ENCODE peak calls at places on chromosomes 4 and X, in four cellular contexts. Q is stomach, Y is psoas muscle, B is kidney. Z is an unnamed sample.

GRCh38 chrX:71992711-71993110 is 82.1 kb downstream of the NHSL2 start:
- DNase-seq in Y (no peak), B (no peak), Q (no peak), Z (no peak)

GRCh38 chr4:111630705-111631104 is 514.5 kb upstream of the FAM241A start:
- DNase-seq in B (no peak), Y (no peak), Q (no peak), Z (no peak)

GRCh38 chr4:47213971-47214370 is 182.6 kb downstream of the GABRB1 start:
- DNase-seq in Y (no peak), B (no peak), Q (no peak), Z (no peak)

GRCh38 chr4:156711196-156711590 is 260.4 kb downstream of the PDGFC start:
- DNase-seq in B (no peak), Q (no peak), Y (no peak), Z (no peak)

GRCh38 chr4:48333587-48333986 is 7.7 kb upstream of the SLAIN2 start:
- DNase-seq in Y (no peak), B (no peak), Q (no peak), Z (no peak)

GRCh38 chr4:168509786-168510185 is 12.9 kb downstream of the PALLD start:
- DNase-seq in Y (no peak), Q (no peak), B (no peak), Z (no peak)

GRCh38 chrX:3711331-3711917 is 2.0 kb downstream of the PRKX start:
- DNase-seq in B (peak; percentile 76), Q (no peak), Y (no peak), Z (peak; percentile 59)

GRCh38 chrX:68724531-68725020 is 77.1 kb downstream of the STARD8 start:
- DNase-seq in Y (no peak), B (no peak), Q (peak; percentile 11), Z (no peak)

GRCh38 chr4:141246243-141246642 is 25.5 kb downstream of the ZNF330 start:
- DNase-seq in Q (no peak), B (no peak), Y (no peak), Z (no peak)

GRCh38 chr4:72886602-72887001 is 182.9 kb downstream of the COX18 start:
- DNase-seq in B (no peak), Q (no peak), Y (no peak), Z (no peak)

GRCh38 chr4:188437535-188437934 is 298.3 kb downstream of the TRIML1 start:
- DNase-seq in Y (no peak), B (no peak), Q (no peak), Z (no peak)

GRCh38 chrX:3160771-3161170 is 119.5 kb downstream of the ARSF start:
- DNase-seq in B (no peak), Y (no peak), Q (no peak), Z (no peak)

GRCh38 chr4:3254302-3255131 is 5.6 kb downstream of the MSANTD1 start:
- DNase-seq in B (peak; percentile 55), Q (no peak), Y (peak; percentile 4), Z (no peak)

GRCh38 chrX:24110049-24110448 is 39.5 kb upstream of the ZFX start:
- DNase-seq in Q (no peak), Y (no peak), B (no peak), Z (no peak)

GRCh38 chr4:72991889-72992288 is 77.6 kb downstream of the COX18 start:
- DNase-seq in Q (no peak), B (no peak), Y (no peak), Z (no peak)

GRCh38 chr4:99506781-99507180 is 4.0 kb upstream of the C4orf17 start:
- DNase-seq in Y (no peak), B (no peak), Q (no peak), Z (no peak)

GRCh38 chrX:131068945-131069719 is 11.0 kb downstream of the ARHGAP36 start:
- DNase-seq in Q (no peak), Y (no peak), B (no peak), Z (no peak)

GRCh38 chr4:13368262-13368661 is 115.9 kb downstream of the RAB28 start:
- DNase-seq in B (no peak), Q (no peak), Y (no peak), Z (no peak)

GRCh38 chr4:67603310-67604028 is 44.9 kb downstream of the STAP1 start:
- DNase-seq in Y (no peak), B (no peak), Q (no peak), Z (no peak)

DNA sequence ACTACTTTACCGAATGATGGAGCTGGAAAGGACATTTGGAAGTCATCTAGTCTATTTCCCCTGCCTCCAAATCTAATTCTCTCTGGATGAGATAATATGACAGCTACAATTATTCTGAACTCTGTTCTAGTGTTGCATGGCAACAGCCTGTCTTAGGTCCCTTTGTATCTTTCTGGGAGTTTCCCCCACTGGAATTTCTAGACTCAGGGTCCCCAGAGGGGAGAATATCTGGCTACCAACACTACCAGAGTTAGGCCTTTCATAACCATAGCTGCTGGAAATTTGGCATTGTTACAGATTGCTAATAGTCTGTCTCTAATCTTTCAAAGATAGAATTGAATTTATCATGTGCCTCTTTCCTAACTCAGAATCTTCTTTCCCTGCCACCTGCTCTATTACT is 4.5 kb downstream of the MSN start:
- DNase-seq in B (no peak), Q (no peak), Y (no peak), Z (no peak)
- H3K27ac ChIP-seq in B (peak overlapping the region; percentile 88), Q (peak overlapping the region; percentile 77), Y (peak overlapping the region; percentile 53), Z (peak overlapping the region; percentile 93)

DNA sequence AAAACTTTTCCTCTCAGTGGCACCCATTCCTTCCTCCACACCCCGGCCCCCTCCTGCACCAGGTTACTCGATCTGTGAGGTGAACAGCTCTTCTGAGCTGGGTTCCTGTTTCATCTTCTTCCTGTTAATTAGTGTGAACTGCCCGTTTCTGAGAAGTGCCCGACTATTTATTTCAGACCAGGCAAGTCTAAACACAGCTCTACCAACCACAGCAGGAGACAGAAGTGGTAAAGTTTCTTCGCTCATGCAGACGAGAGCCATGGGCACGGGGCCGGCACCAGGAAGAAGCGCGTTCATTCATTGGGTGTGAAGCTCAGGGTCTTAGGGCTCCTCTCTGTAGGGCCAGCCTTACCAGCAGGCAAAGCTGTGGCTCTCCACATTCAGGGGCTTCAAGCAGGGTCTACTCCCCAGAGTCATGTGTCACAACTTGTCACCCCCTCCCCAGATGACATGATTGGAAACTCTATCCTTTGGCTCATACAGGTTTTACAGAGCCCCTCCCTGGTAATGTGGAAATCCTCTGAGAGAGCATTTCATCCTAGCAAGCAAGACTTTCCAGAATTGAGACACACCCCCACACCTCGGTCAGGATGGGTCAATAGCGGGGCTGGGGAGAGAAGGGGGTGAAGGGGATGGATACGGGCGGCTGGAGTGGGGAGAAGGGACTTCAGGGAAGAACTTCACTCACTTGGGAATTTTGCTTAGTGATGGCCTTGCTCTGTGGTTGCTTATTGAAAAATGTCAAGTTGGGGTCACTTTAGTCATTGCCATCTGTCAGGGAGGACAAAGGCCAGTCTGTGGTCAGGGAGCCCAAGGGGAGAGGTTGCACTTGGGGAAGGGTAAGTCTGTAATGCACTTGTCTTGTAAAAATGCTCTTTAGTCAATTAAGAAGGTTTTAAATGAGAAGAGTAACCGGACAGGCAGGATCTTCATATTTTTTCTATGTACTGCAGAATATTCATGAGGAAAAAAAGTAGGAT is 121.6 kb upstream of the TRIM2 start:
- DNase-seq in Y (no peak), Q (no peak), B (no peak), Z (no peak)
- H3K4me3 ChIP-seq in Y (no peak overlapping the region), Q (no peak overlapping the region), B (no peak overlapping the region), Z (no peak overlapping the region)

DNA sequence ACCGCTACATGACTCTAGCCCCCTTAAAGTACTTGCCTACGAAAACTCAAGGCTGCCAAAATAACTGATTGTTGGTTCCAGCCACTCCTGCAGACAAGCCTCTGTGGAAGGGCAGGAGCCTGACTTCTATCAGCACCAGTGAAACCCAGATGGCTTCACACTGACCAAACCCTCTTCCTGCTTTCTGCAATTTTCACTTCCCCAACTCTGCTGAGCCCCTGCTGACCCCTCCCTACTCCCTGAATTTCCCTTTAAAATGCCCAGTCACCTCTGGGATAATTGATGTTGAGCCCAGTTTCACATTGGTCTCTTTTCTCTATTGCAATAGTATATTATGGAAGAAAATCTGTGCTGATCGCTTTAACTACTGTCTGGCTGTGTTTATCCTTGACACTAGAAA is 61.6 kb upstream of the STS start:
- DNase-seq in Y (no peak), B (no peak), Q (no peak), Z (no peak)
- H3K4me1 ChIP-seq in Y (peaks cover 5% of the 10 kb centered on the region), B (no peaks in the 10 kb centered on the region), Q (no peaks in the 10 kb centered on the region), Z (peaks cover 1% of the 10 kb centered on the region)

GRCh38 chr4:10729366-10729765 is 44.8 kb upstream of the CLNK start:
- DNase-seq in Q (no peak), B (no peak), Y (no peak), Z (no peak)

GRCh38 chr4:10728016-10728415 is 43.4 kb upstream of the CLNK start:
- DNase-seq in Q (no peak), B (no peak), Y (no peak), Z (no peak)

GRCh38 chr4:10730590-10730989 is 46.0 kb upstream of the CLNK start:
- DNase-seq in B (no peak), Y (no peak), Q (no peak), Z (no peak)

GRCh38 chr4:10730019-10730418 is 45.5 kb upstream of the CLNK start:
- DNase-seq in B (no peak), Y (no peak), Q (no peak), Z (no peak)

DNA sequence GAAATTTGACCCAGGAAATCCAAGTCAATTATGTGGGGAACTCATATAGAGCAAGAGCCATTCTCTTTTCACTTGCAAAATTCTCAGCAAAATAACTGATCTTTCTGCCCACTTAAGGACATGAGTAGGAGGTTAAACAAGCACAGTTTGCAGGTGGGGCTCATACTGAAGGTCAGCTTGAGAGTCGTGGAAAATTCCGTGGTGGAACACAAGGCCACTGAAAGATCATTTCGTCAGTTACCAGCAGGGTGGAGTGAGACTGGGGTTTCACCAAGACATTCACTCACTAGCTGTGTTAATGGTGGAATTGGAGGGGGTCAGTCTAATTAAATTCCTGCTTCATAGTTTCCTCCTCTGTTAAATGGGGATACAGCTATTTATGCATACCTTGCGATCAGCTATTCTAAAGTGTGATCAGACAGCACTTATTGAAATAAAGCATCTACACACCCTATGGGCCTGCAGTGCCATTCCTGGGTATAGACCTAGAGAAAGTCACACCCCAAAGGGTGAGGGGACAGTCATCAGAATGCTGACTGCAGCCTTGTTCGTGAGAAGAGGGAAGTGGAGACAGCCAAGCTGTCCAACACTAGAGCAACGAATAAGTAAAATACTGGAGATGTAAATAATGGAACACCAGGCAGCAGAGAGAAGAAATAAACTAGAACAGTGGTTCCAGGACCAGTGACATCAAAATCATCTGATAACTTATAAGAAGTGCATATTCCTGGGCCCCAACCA is 42.7 kb upstream of the CLNK start:
- DNase-seq in Q (no peak), Y (no peak), B (no peak), Z (no peak)
- H3K27ac ChIP-seq in Q (no peak overlapping the region), Y (no peak overlapping the region), B (no peak overlapping the region), Z (no peak overlapping the region)

DNA sequence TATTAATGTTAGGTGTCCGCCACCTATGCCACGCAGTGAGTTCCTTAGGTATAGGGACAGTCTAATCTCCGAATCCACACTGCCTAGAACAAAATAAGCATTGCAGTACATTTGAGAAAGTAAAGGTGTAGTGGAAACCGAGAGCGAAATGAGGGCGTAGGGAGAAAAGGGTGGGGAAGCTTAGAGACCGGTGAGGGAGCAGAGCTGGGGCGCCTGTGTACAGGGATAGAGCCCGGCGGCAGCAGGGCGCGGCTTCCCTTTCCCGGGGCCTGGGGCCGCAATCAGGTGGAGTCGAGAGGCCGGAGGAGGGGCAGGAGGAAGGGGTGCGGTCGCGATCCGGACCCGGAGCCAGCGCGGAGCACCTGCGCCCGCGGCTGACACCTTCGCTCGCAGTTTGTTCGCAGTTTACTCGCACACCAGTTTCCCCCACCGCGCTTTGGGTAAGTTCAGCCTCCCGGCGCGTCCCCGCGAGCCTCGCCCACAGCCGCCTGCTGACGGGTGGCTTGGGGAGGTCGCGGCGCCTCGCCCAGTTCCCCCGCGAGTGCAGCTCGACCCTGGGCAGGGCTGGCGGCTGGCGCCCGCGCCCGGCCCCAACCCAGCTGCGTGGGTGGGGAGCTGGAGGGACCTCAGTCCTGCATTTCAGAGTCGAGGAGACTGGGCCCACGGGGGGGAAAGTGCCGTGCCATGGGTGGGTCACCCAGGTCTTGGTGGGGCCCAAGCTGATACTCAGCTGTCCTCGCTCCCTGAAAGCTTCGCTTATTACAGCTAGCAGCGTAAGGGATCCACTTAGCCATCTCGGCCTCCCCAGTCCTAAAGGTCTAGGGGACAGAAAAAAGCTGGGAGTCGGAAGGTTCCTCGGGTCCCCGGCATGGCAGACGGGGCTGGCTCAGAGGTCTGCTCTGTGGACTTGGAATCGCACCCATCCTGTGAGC is at the start of gene ANXA3:
- DNase-seq in B (peak; percentile 84), Q (peak; percentile 74), Y (peak; percentile 26), Z (peak; percentile 50)
- H3K4me3 ChIP-seq in B (peak within 1 kb of the TSS; percentile 40), Q (peak within 1 kb of the TSS; percentile 65), Y (peak within 1 kb of the TSS; percentile 72), Z (peak within 1 kb of the TSS; percentile 56)

Z was measured in right cardiac atrium.